ENCODE peak calls at places on chromosomes 16 and 17, in four cellular contexts. R is NCI-H69, D is kidney tubule cell, K is NCI-H187. H is an unnamed sample.

GRCh38 chr17:44556854-44557606 is at the start of gene FZD2:
- DNase-seq in R (peak; percentile 99), D (peak; percentile 91), K (peak; percentile 70), H (peak; percentile 99)

GRCh38 chr16:14669776-14670175 is 24.3 kb downstream of the PLA2G10 start:
- DNase-seq in R (peak; percentile 98), D (no peak), K (no peak), H (no peak)

GRCh38 chr16:30761427-30761927 is 385 bp downstream of the CFAP119 start:
- DNase-seq in R (peak; percentile 75), D (peak; percentile 62), K (no peak), H (peak; percentile 88)

GRCh38 chr17:78724544-78724943 is 57.5 kb downstream of the CYTH1 start:
- DNase-seq in R (peak; percentile 63), D (no peak), K (no peak), H (peak; percentile 66)

GRCh38 chr17:14330492-14330920 is 29.6 kb downstream of the HS3ST3B1 start:
- DNase-seq in R (no peak), D (no peak), K (no peak), H (no peak)

GRCh38 chr17:246851-247421 is 65.5 kb upstream of the DOC2B start:
- DNase-seq in R (no peak), D (no peak), K (no peak), H (no peak)

GRCh38 chr16:30875881-30876791 is 17.7 kb downstream of the BCL7C start:
- DNase-seq in R (peak; percentile 59), D (peak; percentile 31), K (no peak), H (peak; percentile 60)

GRCh38 chr16:63577891-63578290 is 1541.7 kb upstream of the CDH8 start:
- DNase-seq in R (peak; percentile 58), D (no peak), K (no peak), H (no peak)

GRCh38 chr16:78375055-78375679 is 275.7 kb downstream of the WWOX start:
- DNase-seq in R (no peak), D (no peak), K (no peak), H (no peak)

GRCh38 chr16:88619859-88620655 is 18.3 kb upstream of the IL17C start:
- DNase-seq in R (no peak), D (no peak), K (no peak), H (no peak)

GRCh38 chr17:40093580-40094201 is 6.7 kb downstream of the NR1D1 start:
- DNase-seq in R (no peak), D (peak; percentile 52), K (no peak), H (no peak)